ENCODE peak calls at places on chromosome 2, in six cellular contexts. F is T follicular helper cell, E is breast epithelium, J is skeletal muscle cell, V is Ammon's horn, K is thoracic aorta. C is an unnamed sample.

GRCh38 chr2:201157694-201158093 is 25.2 kb upstream of the CASP10 start:
- DNase-seq in F (no peak), K (no peak), E (no peak), J (no peak), V (no peak), C (no peak)

GRCh38 chr2:222891890-222892289 is 31.1 kb downstream of the ACSL3 start:
- DNase-seq in V (no peak), E (no peak), J (no peak), K (no peak), F (no peak), C (no peak)

GRCh38 chr2:41024806-41025205 is 572.9 kb upstream of the SLC8A1 start:
- DNase-seq in F (no peak), J (no peak), V (peak), E (no peak), K (no peak), C (no peak)

GRCh38 chr2:23077599-23077998 is 307.4 kb upstream of the KLHL29 start:
- DNase-seq in E (no peak), J (no peak), K (no peak), F (no peak), V (no peak), C (no peak)

GRCh38 chr2:197135806-197136205 is 174.8 kb downstream of the ANKRD44 start:
- DNase-seq in K (no peak), F (no peak), J (no peak), E (no peak), V (no peak), C (no peak)

GRCh38 chr2:70709275-70709674 is 58.7 kb downstream of the ADD2 start:
- DNase-seq in J (no peak), F (no peak), K (no peak), V (no peak), E (no peak), C (no peak)

GRCh38 chr2:174023591-174024523 is 58.7 kb upstream of the SP3 start:
- DNase-seq in E (peak), J (peak), F (no peak), K (no peak), V (no peak), C (peak)

GRCh38 chr2:46647041-46647440 is 167.7 kb downstream of the TMEM247 start:
- DNase-seq in E (no peak), F (no peak), V (no peak), K (no peak), J (no peak), C (no peak)

C was measured in suprapubic skin.